ENCODE peak calls at places on chromosomes 2 and 18, in six cellular contexts. One of them, this sample, is unnamed.

GRCh38 chr2:192245329-192245728 is 50.6 kb upstream of the TMEFF2 start:
- DNase-seq in H9: no peak
- DNase-seq in HL-60: no peak
- DNase-seq in Peyer's patch: no peak
- DNase-seq in left ventricle myocardium inferior: no peak
- DNase-seq in AG04450: no peak
- DNase-seq in this sample: no peak

GRCh38 chr18:13268035-13268700 is 49.6 kb downstream of the LDLRAD4 start:
- DNase-seq in AG04450: no peak
- DNase-seq in Peyer's patch: no peak
- DNase-seq in HL-60: no peak
- DNase-seq in H9: peak; percentile 72
- DNase-seq in left ventricle myocardium inferior: no peak
- DNase-seq in this sample: no peak

GRCh38 chr2:192002418-192002817 is 155.5 kb upstream of the CAVIN2 start:
- DNase-seq in left ventricle myocardium inferior: no peak
- DNase-seq in AG04450: no peak
- DNase-seq in H9: peak; percentile 45
- DNase-seq in HL-60: no peak
- DNase-seq in Peyer's patch: no peak
- DNase-seq in this sample: no peak

GRCh38 chr18:2302628-2303516 is 268.4 kb downstream of the METTL4 start:
- DNase-seq in AG04450: no peak
- DNase-seq in H9: no peak
- DNase-seq in left ventricle myocardium inferior: no peak
- DNase-seq in Peyer's patch: no peak
- DNase-seq in HL-60: no peak
- DNase-seq in this sample: peak; percentile 92

GRCh38 chr2:165494568-165494967 is 25.1 kb downstream of the CSRNP3 start:
- DNase-seq in left ventricle myocardium inferior: no peak
- DNase-seq in AG04450: no peak
- DNase-seq in Peyer's patch: no peak
- DNase-seq in HL-60: no peak
- DNase-seq in H9: no peak
- DNase-seq in this sample: no peak

GRCh38 chr18:41906528-41907256 is 48.3 kb upstream of the PIK3C3 start:
- DNase-seq in HL-60: peak; percentile 11
- DNase-seq in left ventricle myocardium inferior: no peak
- DNase-seq in Peyer's patch: no peak
- DNase-seq in AG04450: peak; percentile 39
- DNase-seq in H9: no peak
- DNase-seq in this sample: peak; percentile 22

GRCh38 chr2:42021490-42021889 is 26.3 kb upstream of the PKDCC start:
- DNase-seq in HL-60: no peak
- DNase-seq in H9: no peak
- DNase-seq in Peyer's patch: no peak
- DNase-seq in AG04450: peak; percentile 43
- DNase-seq in left ventricle myocardium inferior: no peak
- DNase-seq in this sample: no peak

GRCh38 chr2:100483892-100484291 is 13.6 kb downstream of the NMS start:
- DNase-seq in AG04450: no peak
- DNase-seq in left ventricle myocardium inferior: no peak
- DNase-seq in H9: no peak
- DNase-seq in HL-60: no peak
- DNase-seq in Peyer's patch: no peak
- DNase-seq in this sample: no peak

GRCh38 chr2:221215487-221215886 is 356.6 kb downstream of the EPHA4 start:
- DNase-seq in Peyer's patch: no peak
- DNase-seq in HL-60: no peak
- DNase-seq in H9: no peak
- DNase-seq in left ventricle myocardium inferior: no peak
- DNase-seq in AG04450: no peak
- DNase-seq in this sample: no peak

GRCh38 chr2:215784371-215784783 is 229.0 kb downstream of the MREG start:
- DNase-seq in left ventricle myocardium inferior: no peak
- DNase-seq in AG04450: peak; percentile 84
- DNase-seq in Peyer's patch: no peak
- DNase-seq in HL-60: no peak
- DNase-seq in H9: no peak
- DNase-seq in this sample: no peak

GRCh38 chr2:231810905-231811304 is 24.7 kb downstream of the COPS7B start:
- DNase-seq in AG04450: peak; percentile 46
- DNase-seq in left ventricle myocardium inferior: no peak
- DNase-seq in H9: no peak
- DNase-seq in Peyer's patch: no peak
- DNase-seq in HL-60: no peak
- DNase-seq in this sample: peak; percentile 33

GRCh38 chr18:56168049-56168781 is 470.2 kb downstream of the TXNL1 start:
- DNase-seq in H9: no peak
- DNase-seq in left ventricle myocardium inferior: no peak
- DNase-seq in HL-60: no peak
- DNase-seq in AG04450: peak; percentile 70
- DNase-seq in Peyer's patch: no peak
- DNase-seq in this sample: no peak

GRCh38 chr18:79964330-79965118 is at the start of gene HSBP1L1:
- DNase-seq in HL-60: no peak
- DNase-seq in Peyer's patch: peak; percentile 65
- DNase-seq in left ventricle myocardium inferior: peak; percentile 70
- DNase-seq in H9: peak; percentile 75
- DNase-seq in AG04450: no peak
- DNase-seq in this sample: peak; percentile 48

GRCh38 chr2:21441442-21441841 is 317.7 kb downstream of the TDRD15 start:
- DNase-seq in AG04450: no peak
- DNase-seq in HL-60: no peak
- DNase-seq in H9: no peak
- DNase-seq in Peyer's patch: no peak
- DNase-seq in left ventricle myocardium inferior: no peak
- DNase-seq in this sample: no peak

GRCh38 chr18:49853011-49853410 is 39.7 kb upstream of the ACAA2 start:
- DNase-seq in Peyer's patch: no peak
- DNase-seq in H9: no peak
- DNase-seq in AG04450: no peak
- DNase-seq in HL-60: no peak
- DNase-seq in left ventricle myocardium inferior: no peak
- DNase-seq in this sample: no peak

GRCh38 chr2:213980883-213981282 is 430.0 kb upstream of the VWC2L start:
- DNase-seq in left ventricle myocardium inferior: no peak
- DNase-seq in AG04450: no peak
- DNase-seq in HL-60: no peak
- DNase-seq in Peyer's patch: no peak
- DNase-seq in H9: no peak
- DNase-seq in this sample: no peak

GRCh38 chr2:68747918-68748317 is 13.3 kb downstream of the ARHGAP25 start:
- DNase-seq in AG04450: no peak
- DNase-seq in HL-60: no peak
- DNase-seq in H9: no peak
- DNase-seq in left ventricle myocardium inferior: no peak
- DNase-seq in Peyer's patch: peak; percentile 13
- DNase-seq in this sample: no peak

GRCh38 chr2:113795405-113795920 is 39.0 kb upstream of the SLC35F5 start:
- DNase-seq in Peyer's patch: no peak
- DNase-seq in AG04450: no peak
- DNase-seq in left ventricle myocardium inferior: no peak
- DNase-seq in H9: no peak
- DNase-seq in HL-60: no peak
- DNase-seq in this sample: no peak

DNA sequence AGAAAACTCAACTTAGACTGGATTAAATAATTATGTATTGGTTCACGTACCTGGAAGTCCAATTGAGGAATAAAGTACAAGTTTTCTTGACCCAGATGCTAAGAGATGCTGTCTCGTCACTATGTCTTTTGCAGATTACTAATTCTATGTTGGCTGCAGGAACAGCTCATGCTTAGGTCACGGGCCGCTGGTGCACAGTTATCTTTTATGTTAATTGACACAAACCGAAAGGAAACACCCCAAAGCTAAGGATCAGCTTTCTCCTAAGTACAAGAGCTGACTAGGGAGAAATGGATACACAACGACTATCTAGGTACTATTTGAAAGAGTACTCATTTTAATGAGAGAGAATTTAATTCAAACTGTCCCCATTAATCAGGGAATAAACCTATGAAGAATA is 217.8 kb upstream of the SLC35G4 start:
- DNase-seq in Peyer's patch: no peak
- DNase-seq in left ventricle myocardium inferior: no peak
- DNase-seq in H9: no peak
- DNase-seq in AG04450: no peak
- DNase-seq in HL-60: no peak
- DNase-seq in this sample: no peak
- H3K27ac ChIP-seq in Peyer's patch: no peak overlapping the region
- H3K27ac ChIP-seq in left ventricle myocardium inferior: no peak overlapping the region
- H3K27ac ChIP-seq in H9: no peak overlapping the region
- H3K27ac ChIP-seq in AG04450: no peak overlapping the region
- H3K27ac ChIP-seq in HL-60: no peak overlapping the region
- H3K27ac ChIP-seq in this sample: no peak overlapping the region

GRCh38 chr2:111071480-111072143 is 49.1 kb upstream of the BCL2L11 start:
- DNase-seq in AG04450: peak; percentile 18
- DNase-seq in left ventricle myocardium inferior: no peak
- DNase-seq in H9: no peak
- DNase-seq in HL-60: peak; percentile 43
- DNase-seq in Peyer's patch: no peak
- DNase-seq in this sample: peak; percentile 41

GRCh38 chr2:111066062-111066593 is 54.6 kb upstream of the BCL2L11 start:
- DNase-seq in AG04450: no peak
- DNase-seq in left ventricle myocardium inferior: no peak
- DNase-seq in H9: no peak
- DNase-seq in HL-60: peak; percentile 12
- DNase-seq in Peyer's patch: no peak
- DNase-seq in this sample: no peak

GRCh38 chr2:111068435-111069058 is 52.2 kb upstream of the BCL2L11 start:
- DNase-seq in AG04450: no peak
- DNase-seq in H9: peak; percentile 48
- DNase-seq in Peyer's patch: no peak
- DNase-seq in left ventricle myocardium inferior: no peak
- DNase-seq in HL-60: no peak
- DNase-seq in this sample: peak; percentile 85

GRCh38 chr2:111072220-111072871 is 48.4 kb upstream of the BCL2L11 start:
- DNase-seq in left ventricle myocardium inferior: no peak
- DNase-seq in H9: no peak
- DNase-seq in Peyer's patch: no peak
- DNase-seq in AG04450: peak; percentile 18
- DNase-seq in HL-60: no peak
- DNase-seq in this sample: peak; percentile 65

GRCh38 chr2:111069722-111070121 is 51.0 kb upstream of the BCL2L11 start:
- DNase-seq in H9: no peak
- DNase-seq in AG04450: no peak
- DNase-seq in HL-60: no peak
- DNase-seq in left ventricle myocardium inferior: no peak
- DNase-seq in Peyer's patch: no peak
- DNase-seq in this sample: no peak
- TF ChIP-seq CTCF in H9: peak; percentile 54
- TF ChIP-seq CTCF in AG04450: peak; percentile 17
- TF ChIP-seq CTCF in HL-60: no peak
- TF ChIP-seq CTCF in left ventricle myocardium inferior: no peak
- TF ChIP-seq CTCF in Peyer's patch: peak; percentile 10
- TF ChIP-seq CTCF in this sample: no peak

DNA sequence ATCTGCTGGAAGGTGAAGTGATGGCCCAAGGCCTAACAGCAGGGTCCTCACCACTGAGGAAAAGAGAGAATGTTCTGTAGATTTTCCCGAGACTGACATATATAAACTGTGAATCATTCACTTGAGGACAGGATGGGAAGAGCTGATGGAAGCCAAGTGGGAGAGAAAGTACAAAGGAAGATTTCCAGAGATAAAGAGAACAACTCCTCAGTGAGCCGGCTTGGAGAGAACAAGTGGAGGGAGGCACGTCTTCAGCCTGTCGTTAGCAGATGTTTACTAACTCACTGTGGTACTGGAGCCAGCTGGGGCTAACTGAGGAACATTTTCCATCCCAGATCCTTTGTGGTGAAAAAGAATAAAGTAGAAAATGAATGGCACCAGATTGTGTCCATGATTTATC is 552.9 kb upstream of the TNP1 start:
- DNase-seq in left ventricle myocardium inferior: peak; percentile 34
- DNase-seq in HL-60: no peak
- DNase-seq in H9: no peak
- DNase-seq in Peyer's patch: no peak
- DNase-seq in AG04450: no peak
- DNase-seq in this sample: no peak
- H3K27ac ChIP-seq in left ventricle myocardium inferior: peak overlapping the region; percentile 68
- H3K27ac ChIP-seq in HL-60: no peak overlapping the region
- H3K27ac ChIP-seq in H9: no peak overlapping the region
- H3K27ac ChIP-seq in Peyer's patch: peak overlapping the region; percentile 35
- H3K27ac ChIP-seq in AG04450: no peak overlapping the region
- H3K27ac ChIP-seq in this sample: no peak overlapping the region

GRCh38 chr2:218168016-218168415 is 1.3 kb upstream of the CXCR1 start:
- DNase-seq in Peyer's patch: no peak
- DNase-seq in H9: no peak
- DNase-seq in AG04450: no peak
- DNase-seq in left ventricle myocardium inferior: no peak
- DNase-seq in HL-60: no peak
- DNase-seq in this sample: no peak

GRCh38 chr2:218172808-218173207 is 6.0 kb upstream of the CXCR1 start:
- DNase-seq in H9: no peak
- DNase-seq in AG04450: no peak
- DNase-seq in Peyer's patch: no peak
- DNase-seq in left ventricle myocardium inferior: no peak
- DNase-seq in HL-60: no peak
- DNase-seq in this sample: no peak

GRCh38 chr2:218166791-218167190 is at the start of gene CXCR1:
- DNase-seq in left ventricle myocardium inferior: no peak
- DNase-seq in H9: no peak
- DNase-seq in HL-60: no peak
- DNase-seq in Peyer's patch: no peak
- DNase-seq in AG04450: no peak
- DNase-seq in this sample: peak; percentile 43

GRCh38 chr2:218169757-218170546 is 3.2 kb upstream of the CXCR1 start:
- DNase-seq in H9: no peak
- DNase-seq in HL-60: no peak
- DNase-seq in Peyer's patch: no peak
- DNase-seq in AG04450: no peak
- DNase-seq in left ventricle myocardium inferior: no peak
- DNase-seq in this sample: no peak

DNA sequence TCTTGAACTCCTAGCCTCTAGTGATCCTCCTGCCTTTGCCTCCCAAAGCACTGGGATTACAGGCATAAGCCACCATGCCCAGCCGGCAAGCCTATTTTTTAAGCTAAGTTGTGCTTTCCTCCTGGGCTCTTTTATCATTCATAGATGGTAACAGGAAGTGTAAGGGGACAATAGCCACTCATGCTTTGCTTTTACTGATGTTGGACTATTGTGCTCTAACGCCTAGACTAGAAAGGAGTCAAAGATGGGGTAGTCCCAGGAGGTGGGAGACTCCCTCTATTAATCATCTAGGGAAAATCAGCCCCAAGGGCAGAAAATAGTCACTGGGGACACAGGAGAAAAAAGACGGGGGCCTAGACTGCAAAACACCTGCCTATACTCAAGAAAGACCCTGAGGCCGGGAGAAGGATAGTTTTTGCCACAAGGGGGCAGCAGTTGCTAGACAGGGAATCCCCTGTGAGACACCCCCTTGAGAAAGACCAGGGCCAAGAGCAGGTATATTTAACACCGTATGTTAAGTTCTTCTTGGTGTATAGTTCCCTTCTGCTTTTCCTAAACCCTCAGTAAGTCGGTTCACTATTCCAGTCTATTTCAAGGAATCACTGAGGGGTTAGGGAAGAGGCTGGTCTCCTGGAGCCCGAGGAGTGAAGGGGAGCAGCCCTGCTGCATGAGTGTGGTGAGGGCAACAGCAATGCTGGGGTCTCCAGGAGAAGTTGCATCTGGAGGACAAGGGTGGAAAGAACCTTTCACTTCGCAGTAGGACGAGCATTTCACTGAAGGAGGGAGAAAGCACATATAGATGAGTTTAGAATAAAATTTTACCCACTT is 2.1 kb upstream of the CXCR1 start:
- DNase-seq in HL-60: no peak
- DNase-seq in left ventricle myocardium inferior: peak; percentile 29
- DNase-seq in AG04450: no peak
- DNase-seq in H9: peak; percentile 82
- DNase-seq in Peyer's patch: peak; percentile 68
- DNase-seq in this sample: peak; percentile 29
- TF ChIP-seq CTCF in HL-60: peak; percentile 61
- TF ChIP-seq CTCF in left ventricle myocardium inferior: peak; percentile 76
- TF ChIP-seq CTCF in AG04450: peak; percentile 68
- TF ChIP-seq CTCF in H9: peak; percentile 91
- TF ChIP-seq CTCF in Peyer's patch: peak; percentile 46
- TF ChIP-seq CTCF in this sample: peak; percentile 62

This sample was measured in RWPE1.